ENCODE peak calls at places on chromosomes 3 and 15, in eight cellular contexts. Y is lower lobe of right lung; Q is adrenal gland; R is left lung; C is heart left ventricle; O is tibial nerve; A is tibial artery; E is CD8-positive, alpha-beta T cell. V is an unnamed sample.

GRCh38 chr15:67048281-67049279 is 16.8 kb upstream of the SMAD3 start:
- DNase-seq in O (no peak), C (no peak), R (no peak), Q (peak; percentile 80), A (peak; percentile 72), Y (peak; percentile 77), E (no peak), V (peak; percentile 22)

GRCh38 chr15:34726407-34727100 is 28.2 kb downstream of the GJD2 start:
- DNase-seq in Y (no peak), E (no peak), Q (no peak), R (no peak), A (no peak), C (no peak), O (no peak), V (no peak)

GRCh38 chr3:19213608-19214220 is 65.4 kb downstream of the KCNH8 start:
- DNase-seq in R (peak; percentile 34), E (no peak), A (no peak), O (no peak), Q (no peak), Y (no peak), C (no peak), V (no peak)

GRCh38 chr3:107969994-107970896 is 120.6 kb downstream of the CD47 start:
- DNase-seq in Q (no peak), O (no peak), R (no peak), E (no peak), Y (no peak), A (no peak), C (no peak), V (no peak)

GRCh38 chr3:52798376-52798977 is 3.9 kb downstream of the ITIH3 start:
- DNase-seq in C (no peak), O (no peak), R (no peak), Y (no peak), E (no peak), A (no peak), Q (no peak), V (no peak)

GRCh38 chr3:105970283-105970682 is 101.5 kb upstream of the CBLB start:
- DNase-seq in E (no peak), Y (peak; percentile 40), C (no peak), A (peak; percentile 58), R (no peak), Q (peak; percentile 68), O (peak; percentile 48), V (no peak)

GRCh38 chr3:33278106-33278672 is 947 bp downstream of the FBXL2 start:
- DNase-seq in O (no peak), Y (no peak), E (no peak), Q (no peak), R (no peak), A (no peak), C (no peak), V (no peak)

GRCh38 chr3:38029400-38030125 is at the start of gene PLCD1:
- DNase-seq in O (peak; percentile 76), A (peak; percentile 91), E (peak; percentile 33), C (peak; percentile 85), Q (no peak), R (peak; percentile 93), Y (peak; percentile 85), V (peak; percentile 84)

GRCh38 chr3:65829228-65829627 is 209.5 kb downstream of the MAGI1 start:
- DNase-seq in E (no peak), C (no peak), Q (no peak), A (no peak), O (no peak), Y (no peak), R (no peak), V (no peak)

GRCh38 chr3:38479431-38480092 is 16.6 kb upstream of the EXOG start:
- DNase-seq in Q (peak; percentile 90), R (no peak), A (peak; percentile 63), Y (peak; percentile 65), C (peak; percentile 61), O (peak; percentile 58), E (peak; percentile 45), V (peak; percentile 48)

GRCh38 chr15:89356634-89357298 is 22.1 kb upstream of the POLG start:
- DNase-seq in A (no peak), Q (no peak), Y (no peak), O (no peak), R (no peak), C (no peak), E (no peak), V (no peak)

GRCh38 chr3:197029511-197030167 is at the start of gene MELTF:
- DNase-seq in R (peak; percentile 93), Y (peak; percentile 82), A (no peak), O (no peak), E (peak; percentile 64), C (peak; percentile 64), Q (peak; percentile 58), V (peak; percentile 68)

GRCh38 chr3:113559011-113559410 is 26.7 kb downstream of the SIDT1 start:
- DNase-seq in Y (no peak), R (no peak), E (no peak), A (no peak), Q (no peak), O (no peak), C (no peak), V (no peak)

GRCh38 chr3:113556556-113557335 is 24.4 kb downstream of the SIDT1 start:
- DNase-seq in R (no peak), A (no peak), C (no peak), Y (no peak), Q (no peak), O (no peak), E (no peak), V (no peak)

GRCh38 chr3:113555138-113555537 is 22.8 kb downstream of the SIDT1 start:
- DNase-seq in Y (no peak), R (no peak), Q (no peak), O (no peak), C (no peak), E (no peak), A (no peak), V (no peak)

GRCh38 chr3:113560265-113560664 is 27.9 kb downstream of the SIDT1 start:
- DNase-seq in A (no peak), C (no peak), Y (no peak), O (no peak), E (no peak), Q (no peak), R (no peak), V (no peak)

GRCh38 chr3:113557374-113557773 is 25.0 kb downstream of the SIDT1 start:
- DNase-seq in C (no peak), R (no peak), Q (no peak), O (no peak), E (no peak), Y (no peak), A (no peak), V (no peak)
- TF ChIP-seq CTCF in C (no peak), R (no peak), Q (no peak), O (no peak), E (no peak), Y (no peak), A (no peak), V (no peak)

DNA sequence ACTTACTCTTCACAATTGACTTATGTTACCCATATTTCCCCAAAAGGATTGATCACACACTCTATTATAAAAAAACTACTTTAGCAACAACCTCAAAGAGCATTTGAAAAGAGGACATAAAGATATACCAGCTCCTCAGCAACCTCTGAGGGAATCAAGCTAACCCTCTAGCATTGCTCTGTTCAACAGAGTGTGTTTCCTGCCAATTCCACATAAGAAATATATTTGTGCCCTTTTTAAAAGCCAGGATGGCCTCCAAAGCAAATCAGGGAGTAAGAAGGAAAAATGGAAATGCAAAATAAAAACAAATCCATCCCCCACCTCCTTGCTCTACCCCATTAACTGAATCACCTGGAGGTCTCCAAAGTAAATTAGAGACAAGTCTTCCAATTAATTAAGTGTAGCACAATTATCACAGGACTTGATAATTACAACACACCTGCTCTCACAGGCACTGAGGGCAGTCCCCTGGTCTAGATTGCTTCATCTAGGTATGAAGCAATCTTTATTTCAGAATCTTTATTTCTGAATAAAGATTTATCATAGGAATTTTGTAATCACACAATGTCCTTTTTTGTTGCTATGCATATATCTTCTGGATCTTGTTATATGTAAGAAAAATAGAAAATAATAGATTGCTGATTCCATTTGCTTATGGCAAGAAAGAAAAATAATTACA is 34.8 kb downstream of the GPR176 start:
- DNase-seq in E (no peak), R (no peak), A (no peak), C (no peak), O (no peak), Q (no peak), Y (no peak), V (no peak)
- H3K27ac ChIP-seq in E (no peak overlapping the region), R (no peak overlapping the region), A (no peak overlapping the region), C (no peak overlapping the region), O (no peak overlapping the region), Q (no peak overlapping the region), Y (no peak overlapping the region), V (no peak overlapping the region)

DNA sequence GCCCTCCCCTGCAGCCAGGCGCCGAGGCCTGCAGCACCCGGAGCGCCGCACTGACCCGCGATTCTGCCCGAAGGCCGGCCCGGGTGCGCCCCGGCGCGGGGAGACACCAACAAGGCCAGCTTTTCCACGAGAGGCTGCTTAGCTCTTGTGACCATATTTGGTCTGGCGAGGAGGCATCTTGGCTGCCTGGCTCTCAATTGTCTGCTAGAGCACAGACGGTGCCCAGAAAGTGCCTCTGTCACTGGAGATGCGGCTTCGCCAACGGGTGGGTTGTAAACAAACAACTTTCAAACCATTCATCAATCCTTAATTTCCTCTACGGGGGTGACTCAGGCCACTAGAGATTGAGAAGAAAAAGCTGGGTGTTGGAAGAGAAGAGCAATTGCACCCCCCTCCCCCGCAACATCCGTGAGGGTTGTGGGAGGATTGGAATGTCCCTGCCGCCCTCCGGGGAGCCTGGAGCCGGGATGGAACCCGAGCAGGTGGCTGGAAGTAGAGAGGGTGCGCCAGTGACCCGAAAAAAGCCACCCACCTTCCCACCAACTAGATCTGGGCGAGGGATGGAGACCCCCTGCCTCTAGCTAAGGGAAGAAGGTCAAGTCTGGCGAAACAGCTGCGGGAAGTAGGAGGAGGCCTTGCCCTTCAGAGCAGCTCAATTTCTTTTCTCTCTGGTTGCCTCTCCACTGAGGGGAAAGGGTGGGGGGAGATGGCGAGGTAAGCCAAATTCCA is 783 bp upstream of the WWTR1 start:
- DNase-seq in C (peak; percentile 89), O (peak; percentile 73), A (peak; percentile 84), Y (peak; percentile 76), Q (peak; percentile 88), R (peak; percentile 88), E (peak; percentile 12), V (peak; percentile 77)
- TF ChIP-seq CTCF in C (no peak), O (peak; percentile 37), A (no peak), Y (peak; percentile 29), Q (no peak), R (no peak), E (no peak), V (peak; percentile 41)

GRCh38 chr15:59676565-59676964 is 12.6 kb downstream of the BNIP2 start:
- DNase-seq in Q (no peak), Y (no peak), A (no peak), E (no peak), R (peak; percentile 68), O (no peak), C (no peak), V (no peak)

GRCh38 chr15:59680346-59680745 is 8.8 kb downstream of the BNIP2 start:
- DNase-seq in R (no peak), A (no peak), O (no peak), Y (no peak), Q (no peak), C (no peak), E (no peak), V (no peak)

GRCh38 chr15:59678620-59679019 is 10.5 kb downstream of the BNIP2 start:
- DNase-seq in R (no peak), Q (no peak), E (no peak), C (no peak), O (no peak), A (no peak), Y (no peak), V (no peak)

GRCh38 chr15:59678171-59678570 is 10.9 kb downstream of the BNIP2 start:
- DNase-seq in E (no peak), R (no peak), O (no peak), A (no peak), Y (no peak), Q (no peak), C (no peak), V (no peak)

GRCh38 chr15:59674501-59674900 is 14.6 kb downstream of the BNIP2 start:
- DNase-seq in Q (no peak), O (no peak), R (no peak), Y (no peak), A (no peak), E (no peak), C (no peak), V (no peak)
- H3K27ac ChIP-seq in Q (no peak overlapping the region), O (no peak overlapping the region), R (no peak overlapping the region), Y (no peak overlapping the region), A (no peak overlapping the region), E (no peak overlapping the region), C (no peak overlapping the region), V (no peak overlapping the region)

V was measured in left ventricle myocardium inferior.